ENCODE peak calls at places on chromosomes 2 and 18, in five cellular contexts. H is NCI-H1417, Z is adrenal gland, C is amygdala, O is cardiac fibroblast. A is an unnamed sample.

GRCh38 chr18:26621161-26622026 is 73.0 kb upstream of the KCTD1 start:
- DNase-seq in Z (peak), C (no peak), O (peak), H (no peak), A (no peak)

GRCh38 chr2:184091456-184091855 is 506.9 kb upstream of the ZNF804A start:
- DNase-seq in C (no peak), H (no peak), Z (no peak), O (no peak), A (no peak)

GRCh38 chr2:132582360-132582759 is 87.6 kb downstream of the LYPD1 start:
- DNase-seq in Z (no peak), O (no peak), C (no peak), H (peak), A (no peak)

GRCh38 chr2:200089040-200089755 is 133.8 kb downstream of the MAIP1 start:
- DNase-seq in H (no peak), Z (no peak), O (peak), C (no peak), A (no peak)

GRCh38 chr2:228352048-228352447 is 170.6 kb upstream of the SPHKAP start:
- DNase-seq in H (peak), Z (no peak), O (no peak), C (no peak), A (no peak)

GRCh38 chr18:614980-615607 is 18.3 kb downstream of the CLUL1 start:
- DNase-seq in H (no peak), O (no peak), C (no peak), Z (no peak), A (no peak)

GRCh38 chr18:24227976-24228660 is 89.3 kb downstream of the CABYR start:
- DNase-seq in C (no peak), O (peak), Z (no peak), H (no peak), A (no peak)

GRCh38 chr2:214902273-214902672 is 92.8 kb upstream of the BARD1 start:
- DNase-seq in O (no peak), H (peak), C (no peak), Z (no peak), A (no peak)

GRCh38 chr2:174546519-174547506 is 50.8 kb downstream of the WIPF1 start:
- DNase-seq in Z (peak), H (peak), C (no peak), O (peak), A (no peak)

GRCh38 chr2:231589656-231590055 is 3.0 kb upstream of the TEX44 start:
- DNase-seq in Z (no peak), H (no peak), O (no peak), C (no peak), A (no peak)

GRCh38 chr2:25980076-25980887 is 2.0 kb downstream of the KIF3C start:
- DNase-seq in Z (no peak), H (no peak), C (no peak), O (no peak), A (no peak)

GRCh38 chr2:85011747-85012146 is 40.8 kb downstream of the KCMF1 start:
- DNase-seq in H (no peak), O (no peak), Z (no peak), C (no peak), A (no peak)

GRCh38 chr2:218006741-218007140 is 3.9 kb upstream of the TNS1 start:
- DNase-seq in C (no peak), Z (peak), H (no peak), O (peak), A (no peak)

GRCh38 chr2:234249873-234250272 is 199.4 kb downstream of the SPP2 start:
- DNase-seq in C (no peak), O (peak), H (no peak), Z (no peak), A (peak)

GRCh38 chr2:73408198-73408597 is 22.6 kb downstream of the ALMS1 start:
- DNase-seq in C (no peak), O (no peak), Z (no peak), H (no peak), A (no peak)

GRCh38 chr2:190599073-190599472 is 49.8 kb upstream of the NAB1 start:
- DNase-seq in O (no peak), H (no peak), Z (no peak), C (no peak), A (peak)

GRCh38 chr2:54903736-54904554 is 146.3 kb downstream of the RTN4 start:
- DNase-seq in H (no peak), O (peak), C (no peak), Z (peak), A (peak)

GRCh38 chr2:202237787-202238233 is 587 bp downstream of the SUMO1 start:
- DNase-seq in H (peak), Z (peak), C (no peak), O (peak), A (peak)

GRCh38 chr2:159518321-159519005 is 97.9 kb downstream of the BAZ2B start:
- DNase-seq in Z (no peak), O (no peak), C (no peak), H (no peak), A (no peak)

A was measured in NCI-H226.